ENCODE peak calls at places on chromosomes 6 and 20, in eight cellular contexts. C is pancreas, L is A549, O is heart right ventricle, N is psoas muscle, Q is cardiac muscle cell, S is PC-3, R is Peyer's patch. G is an unnamed sample.

GRCh38 chr6:14852375-14852774 is 393.5 kb upstream of the JARID2 start:
- DNase-seq in C (no peak), L (no peak), O (no peak), N (no peak), Q (no peak), S (no peak), R (no peak), G (no peak)

GRCh38 chr6:5125152-5126006 is 40.2 kb downstream of the PPP1R3G start:
- DNase-seq in C (no peak), L (peak; percentile 16), O (no peak), N (no peak), Q (peak; percentile 65), S (peak; percentile 76), R (no peak), G (peak; percentile 89)

GRCh38 chr6:161498359-161498758 is 224.5 kb upstream of the AGPAT4 start:
- DNase-seq in C (no peak), L (peak; percentile 68), O (no peak), N (no peak), Q (peak; percentile 64), S (peak; percentile 77), R (no peak), G (no peak)

GRCh38 chr6:25769983-25770382 is 15.4 kb downstream of the SLC17A4 start:
- DNase-seq in C (no peak), L (peak; percentile 24), O (no peak), N (no peak), Q (peak; percentile 51), S (peak; percentile 58), R (no peak), G (no peak)

GRCh38 chr20:48945840-48946514 is 24.5 kb downstream of the ARFGEF2 start:
- DNase-seq in C (no peak), L (peak; percentile 33), O (no peak), N (no peak), Q (no peak), S (peak; percentile 99), R (peak; percentile 66), G (no peak)

GRCh38 chr6:81697564-81697963 is 54.9 kb downstream of the TENT5A start:
- DNase-seq in C (no peak), L (no peak), O (no peak), N (no peak), Q (peak; percentile 60), S (peak; percentile 10), R (no peak), G (no peak)

GRCh38 chr20:50722466-50723155 is 8.8 kb upstream of the PARD6B start:
- DNase-seq in C (no peak), L (no peak), O (no peak), N (no peak), Q (no peak), S (no peak), R (no peak), G (no peak)

GRCh38 chr20:2705931-2706645 is 13.5 kb downstream of the EBF4 start:
- DNase-seq in C (no peak), L (no peak), O (no peak), N (no peak), Q (no peak), S (no peak), R (no peak), G (no peak)

GRCh38 chr6:169725270-169726048 is 1.2 kb upstream of the PHF10 start:
- DNase-seq in C (peak; percentile 51), L (peak; percentile 78), O (peak; percentile 37), N (peak; percentile 74), Q (peak; percentile 76), S (peak; percentile 55), R (peak; percentile 58), G (no peak)

GRCh38 chr6:125846292-125847024 is 55.7 kb downstream of the NCOA7 start:
- DNase-seq in C (no peak), L (no peak), O (no peak), N (no peak), Q (no peak), S (no peak), R (no peak), G (no peak)

GRCh38 chr20:23339986-23340385 is 10.6 kb upstream of the NXT1 start:
- DNase-seq in C (no peak), L (no peak), O (no peak), N (no peak), Q (no peak), S (no peak), R (no peak), G (no peak)

GRCh38 chr6:28587011-28587745 is 61.5 kb downstream of the GPX5 start:
- DNase-seq in C (peak; percentile 94), L (peak; percentile 89), O (peak; percentile 40), N (no peak), Q (peak; percentile 64), S (peak; percentile 85), R (peak; percentile 73), G (no peak)

GRCh38 chr20:50370036-50370566 is 140.1 kb upstream of the PTPN1 start:
- DNase-seq in C (no peak), L (no peak), O (no peak), N (no peak), Q (no peak), S (no peak), R (no peak), G (no peak)

GRCh38 chr6:168999392-168999791 is 254.3 kb downstream of the THBS2 start:
- DNase-seq in C (no peak), L (no peak), O (no peak), N (no peak), Q (no peak), S (peak; percentile 5), R (no peak), G (no peak)

GRCh38 chr6:47061631-47062300 is 19.6 kb upstream of the ADGRF1 start:
- DNase-seq in C (no peak), L (no peak), O (no peak), N (no peak), Q (peak; percentile 61), S (peak; percentile 63), R (no peak), G (no peak)

DNA sequence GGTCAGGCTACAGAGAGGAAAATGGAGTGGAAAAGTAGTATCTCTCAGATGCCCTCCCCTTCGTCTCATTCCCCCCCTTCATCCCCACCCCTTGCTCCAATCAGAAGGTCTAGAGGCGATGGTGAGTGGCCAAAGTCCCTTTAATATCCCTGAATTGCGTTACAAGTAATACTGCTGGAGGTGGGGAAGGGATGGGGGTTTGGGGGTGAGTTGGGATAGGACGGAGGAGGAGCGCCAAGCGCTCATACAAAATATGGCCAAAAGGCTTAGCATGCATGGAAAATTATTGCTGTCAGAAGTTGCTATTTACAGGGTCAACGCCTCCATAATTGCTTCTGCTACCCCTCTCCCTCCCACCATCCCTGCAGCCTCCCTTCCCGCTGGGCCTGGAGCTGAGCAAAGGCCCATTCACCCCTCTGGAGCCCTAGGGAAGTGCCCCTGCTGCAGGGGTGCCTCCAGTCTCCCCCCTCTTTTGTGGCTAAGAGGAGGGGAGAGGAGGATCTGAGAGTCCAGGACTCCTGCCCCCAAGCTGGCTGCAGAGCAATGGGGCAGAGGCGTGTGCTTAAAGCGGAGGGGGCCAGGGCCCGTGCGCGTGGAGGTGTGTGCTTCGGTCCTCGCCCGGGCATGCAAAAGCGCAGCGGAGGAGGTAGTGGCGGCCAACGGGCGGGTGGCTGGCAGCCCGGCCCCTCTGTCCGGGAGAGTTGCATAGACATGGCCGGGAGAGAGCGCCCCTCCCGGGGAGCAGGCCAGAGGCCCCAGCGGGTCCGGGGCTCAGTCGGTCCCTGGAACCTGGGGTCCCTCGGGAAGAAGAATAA is 8.7 kb upstream of the SRXN1 start:
- DNase-seq in C (no peak), L (no peak), O (no peak), N (no peak), Q (no peak), S (no peak), R (no peak), G (no peak)
- TF ChIP-seq CTCF in C (no peak), L (no peak), O (no peak), N (no peak), Q (peak; percentile 5), S (no peak), R (no peak), G (no peak)

GRCh38 chr6:146666909-146667308 is 68.1 kb downstream of the ADGB start:
- DNase-seq in C (no peak), L (no peak), O (no peak), N (no peak), Q (no peak), S (no peak), R (no peak), G (no peak)
- H3K27ac ChIP-seq in C (no peak overlapping the region), L (no peak overlapping the region), O (no peak overlapping the region), N (no peak overlapping the region), Q (no peak overlapping the region), S (no peak overlapping the region), R (no peak overlapping the region), G (no peak overlapping the region)

GRCh38 chr6:12039540-12040459 is 27.7 kb downstream of the HIVEP1 start:
- DNase-seq in C (peak; percentile 66), L (no peak), O (no peak), N (no peak), Q (no peak), S (no peak), R (no peak), G (no peak)
- H3K4me1 ChIP-seq in C (peaks cover 3% of the 10 kb centered on the region), L (peaks cover 7% of the 10 kb centered on the region), O (peaks cover 6% of the 10 kb centered on the region), N (peaks cover 2% of the 10 kb centered on the region), Q (peaks cover 7% of the 10 kb centered on the region), S (no peaks in the 10 kb centered on the region), R (peaks cover 9% of the 10 kb centered on the region), G (peaks cover 23% of the 10 kb centered on the region)

GRCh38 chr20:62507323-62507722 is 31.5 kb upstream of the GATA5 start:
- DNase-seq in C (no peak), L (no peak), O (peak; percentile 10), N (no peak), Q (no peak), S (no peak), R (no peak), G (no peak)

GRCh38 chr20:62504323-62504722 is 28.5 kb upstream of the GATA5 start:
- DNase-seq in C (no peak), L (no peak), O (no peak), N (no peak), Q (no peak), S (no peak), R (no peak), G (no peak)

GRCh38 chr20:62506791-62507190 is 31.0 kb upstream of the GATA5 start:
- DNase-seq in C (no peak), L (no peak), O (peak; percentile 6), N (no peak), Q (no peak), S (no peak), R (no peak), G (no peak)

GRCh38 chr20:62505337-62506045 is 29.7 kb upstream of the GATA5 start:
- DNase-seq in C (no peak), L (no peak), O (peak; percentile 4), N (no peak), Q (no peak), S (no peak), R (no peak), G (no peak)

GRCh38 chr20:62506087-62506486 is 30.3 kb upstream of the GATA5 start:
- DNase-seq in C (no peak), L (no peak), O (no peak), N (no peak), Q (no peak), S (no peak), R (no peak), G (no peak)
- TF ChIP-seq CTCF in C (no peak), L (no peak), O (no peak), N (no peak), Q (no peak), S (no peak), R (no peak), G (no peak)

G was measured in keratinocyte.